ENCODE peak calls at places on chromosomes 12 and 14, in four cellular contexts. W, T, N and U are unnamed samples.

GRCh38 chr14:25074112-25074511 is 24.2 kb upstream of the STXBP6 start:
- DNase-seq in W (no peak), T (no peak), N (no peak), U (no peak)

GRCh38 chr12:89648211-89648930 is 60.3 kb downstream of the ATP2B1 start:
- DNase-seq in W (peak), T (peak), N (no peak), U (peak)

GRCh38 chr14:63770187-63770807 is 42.4 kb upstream of the SGPP1 start:
- DNase-seq in W (no peak), T (peak), N (no peak), U (no peak)

GRCh38 chr12:11658796-11659195 is 9.3 kb downstream of the ETV6 start:
- DNase-seq in W (no peak), T (no peak), N (no peak), U (no peak)

GRCh38 chr12:52250048-52250990 is 17.3 kb downstream of the KRT7 start:
- DNase-seq in W (no peak), T (no peak), N (no peak), U (peak)

GRCh38 chr12:42960087-42960527 is 370.6 kb upstream of the PRICKLE1 start:
- DNase-seq in W (no peak), T (no peak), N (no peak), U (no peak)

GRCh38 chr12:77160931-77161330 is 95.6 kb upstream of the E2F7 start:
- DNase-seq in W (no peak), T (no peak), N (no peak), U (no peak)

GRCh38 chr14:22689186-22689585 is 45.0 kb upstream of the OR6J1 start:
- DNase-seq in W (no peak), T (peak), N (no peak), U (no peak)

GRCh38 chr14:105167303-105168092 is 1.1 kb downstream of the JAG2 start:
- DNase-seq in W (peak), T (no peak), N (no peak), U (no peak)

GRCh38 chr14:70448633-70449032 is 3.3 kb upstream of the ADAM21 start:
- DNase-seq in W (no peak), T (peak), N (no peak), U (no peak)

GRCh38 chr12:33012226-33012625 is 115.6 kb upstream of the PKP2 start:
- DNase-seq in W (no peak), T (no peak), N (no peak), U (no peak)

GRCh38 chr12:132771126-132771838 is 9.7 kb upstream of the ANKLE2 start:
- DNase-seq in W (no peak), T (no peak), N (no peak), U (no peak)
- TF ChIP-seq CBFB in W (no peak), T (no peak), N (peak), U (no peak)

GRCh38 chr12:34625116-34625515 is 602.8 kb downstream of the ALG10 start:
- DNase-seq in W (no peak), T (peak), N (no peak), U (no peak)
- TF ChIP-seq CBFB in W (no peak), T (no peak), N (no peak), U (no peak)

GRCh38 chr12:45918818-45919217 is 71.6 kb downstream of the SCAF11 start:
- DNase-seq in W (no peak), T (no peak), N (no peak), U (no peak)

GRCh38 chr12:45912774-45913173 is 77.6 kb downstream of the SCAF11 start:
- DNase-seq in W (no peak), T (no peak), N (no peak), U (no peak)

GRCh38 chr12:45913631-45914030 is 76.7 kb downstream of the SCAF11 start:
- DNase-seq in W (no peak), T (no peak), N (no peak), U (no peak)

GRCh38 chr12:45909041-45909713 is 81.2 kb downstream of the SCAF11 start:
- DNase-seq in W (no peak), T (no peak), N (no peak), U (no peak)

DNA sequence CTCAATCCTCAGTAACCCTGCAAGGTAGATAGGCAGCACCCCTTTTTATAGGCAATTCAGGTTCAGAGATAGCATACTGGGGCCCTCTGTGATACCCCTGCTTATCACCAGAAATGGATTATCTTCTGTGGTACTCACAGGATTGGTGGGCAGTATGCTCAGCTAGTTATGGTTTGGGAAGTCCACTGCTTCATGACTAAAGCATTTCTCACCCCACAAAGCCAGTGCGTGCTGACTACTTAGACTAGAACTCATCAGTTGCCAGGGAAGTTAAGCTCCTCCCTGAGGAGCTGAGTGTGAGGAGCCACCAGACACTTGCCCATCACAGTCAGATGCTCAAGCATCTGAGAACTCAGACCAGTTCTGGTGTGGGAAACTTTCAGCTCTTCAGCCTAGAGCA is 76.3 kb downstream of the SCAF11 start:
- DNase-seq in W (peak), T (no peak), N (no peak), U (no peak)
- TF ChIP-seq CBFB in W (no peak), T (no peak), N (no peak), U (no peak)

DNA sequence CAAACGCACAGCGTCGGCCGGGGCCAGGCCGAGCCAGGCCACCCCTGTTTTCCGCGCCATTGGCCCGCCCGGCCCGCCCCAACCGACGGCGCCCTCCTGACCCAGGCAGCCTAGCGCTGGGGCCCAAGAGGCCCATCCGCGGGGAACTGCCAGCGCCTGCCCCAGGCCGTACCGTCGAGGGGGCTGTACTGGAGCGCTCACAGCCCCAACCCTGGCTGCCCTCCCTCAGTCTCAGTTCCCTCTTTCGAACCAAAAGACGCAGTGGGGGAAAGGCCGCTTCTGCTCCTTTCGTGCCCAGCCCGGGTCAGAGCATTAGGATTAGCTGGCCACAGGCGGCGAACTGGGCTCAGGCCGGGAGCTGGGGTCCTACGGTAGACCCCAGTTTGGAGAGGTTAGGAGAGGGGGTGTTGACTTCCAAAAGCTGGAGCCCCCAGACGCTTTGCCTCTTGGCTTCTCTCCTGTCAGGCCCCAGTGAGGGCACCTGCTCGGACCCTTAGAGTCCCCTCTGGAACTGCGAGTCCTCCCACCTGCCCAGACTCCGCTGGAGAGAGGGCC is 1.9 kb downstream of the NKX2-1 start:
- DNase-seq in W (no peak), T (no peak), N (no peak), U (no peak)
- TF ChIP-seq CBFB in W (no peak), T (no peak), N (no peak), U (no peak)